ENCODE peak calls at places on chromosome 22, in four cellular contexts. D, F, Z and T are unnamed samples. For H3K36me3, the result is how much of the 10 kb centered on the place peaks cover.

GRCh38 chr22:47623740-47624103 is 861.3 kb downstream of the TBC1D22A start:
- DNase-seq in D (no peak), Z (no peak), F (no peak), T (no peak)

GRCh38 chr22:21032037-21032842 is at the start of gene SLC7A4:
- DNase-seq in Z (no peak), D (no peak), F (no peak), T (no peak)

GRCh38 chr22:31595271-31595670 is 66.7 kb downstream of the PISD start:
- DNase-seq in D (no peak), F (no peak), Z (no peak), T (no peak)

GRCh38 chr22:28187612-28188011 is 268.6 kb upstream of the PITPNB start:
- DNase-seq in D (no peak), Z (no peak), F (no peak), T (no peak)

GRCh38 chr22:26709617-26710390 is 52.4 kb downstream of the MIAT start:
- DNase-seq in Z (no peak), F (no peak), D (no peak), T (no peak)

GRCh38 chr22:23325183-23325582 is 144.9 kb downstream of the BCR start:
- DNase-seq in D (no peak), Z (no peak), F (no peak), T (no peak)

GRCh38 chr22:48658871-48659270 is 1168.8 kb downstream of the BRD1 start:
- DNase-seq in D (no peak), F (no peak), Z (no peak), T (no peak)

GRCh38 chr22:40922484-40923303 is 28.5 kb upstream of the RBX1 start:
- DNase-seq in Z (no peak), F (peak), D (no peak), T (peak)

GRCh38 chr22:32079110-32080089 is 36.3 kb downstream of the SLC5A1 start:
- DNase-seq in F (no peak), D (no peak), Z (peak), T (no peak)

GRCh38 chr22:21855715-21856114 is 11.7 kb downstream of the MAPK1 start:
- DNase-seq in F (no peak), D (no peak), Z (no peak), T (no peak)

GRCh38 chr22:49703990-49704344 is 123.7 kb downstream of the BRD1 start:
- DNase-seq in F (no peak), Z (no peak), D (no peak), T (no peak)
- H3K36me3 ChIP-seq in F (under half), Z (under half), D (under half), T (under half)

GRCh38 chr22:43289551-43289963 is 53.6 kb downstream of the SCUBE1 start:
- DNase-seq in Z (no peak), D (no peak), F (no peak), T (no peak)

GRCh38 chr22:43287441-43287840 is 55.7 kb downstream of the SCUBE1 start:
- DNase-seq in Z (no peak), F (no peak), D (no peak), T (no peak)

GRCh38 chr22:43288378-43288777 is 54.8 kb downstream of the SCUBE1 start:
- DNase-seq in D (no peak), F (no peak), Z (no peak), T (no peak)

GRCh38 chr22:43289976-43290663 is 53.1 kb downstream of the SCUBE1 start:
- DNase-seq in D (peak), Z (no peak), F (no peak), T (no peak)

DNA sequence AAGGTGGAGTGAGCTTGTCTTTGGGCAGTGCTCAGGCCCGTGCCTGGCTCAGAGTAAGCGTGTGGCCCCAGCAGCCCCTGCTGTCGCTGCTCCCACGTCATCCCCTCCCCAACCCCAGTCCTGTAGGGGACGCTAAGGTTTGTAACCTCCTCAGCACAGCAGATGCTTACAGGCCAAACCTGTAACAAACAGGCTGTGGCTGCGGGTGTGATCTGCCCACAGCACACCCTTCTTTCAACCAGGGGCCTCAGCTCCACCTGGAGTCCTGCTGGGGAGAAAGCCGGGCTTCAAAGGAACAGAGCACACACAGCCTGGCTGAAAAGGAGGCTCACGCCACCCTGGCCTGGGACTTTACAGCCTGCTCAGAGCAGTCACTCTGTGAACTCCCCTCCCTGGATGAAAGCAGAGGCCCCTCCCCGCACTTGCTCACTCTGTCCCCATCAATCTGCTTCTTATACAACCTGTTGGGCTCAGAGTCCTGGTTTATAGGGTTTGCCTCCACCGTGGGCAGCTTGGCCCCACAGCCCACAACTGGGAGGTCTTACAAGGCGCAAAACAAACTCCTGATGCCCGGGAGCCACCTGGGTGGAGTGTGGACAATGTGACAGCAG is 54.3 kb downstream of the SCUBE1 start:
- DNase-seq in D (no peak), F (no peak), Z (no peak), T (no peak)
- H3K4me3 ChIP-seq in D (no peak), F (no peak), Z (no peak), T (no peak)

DNA sequence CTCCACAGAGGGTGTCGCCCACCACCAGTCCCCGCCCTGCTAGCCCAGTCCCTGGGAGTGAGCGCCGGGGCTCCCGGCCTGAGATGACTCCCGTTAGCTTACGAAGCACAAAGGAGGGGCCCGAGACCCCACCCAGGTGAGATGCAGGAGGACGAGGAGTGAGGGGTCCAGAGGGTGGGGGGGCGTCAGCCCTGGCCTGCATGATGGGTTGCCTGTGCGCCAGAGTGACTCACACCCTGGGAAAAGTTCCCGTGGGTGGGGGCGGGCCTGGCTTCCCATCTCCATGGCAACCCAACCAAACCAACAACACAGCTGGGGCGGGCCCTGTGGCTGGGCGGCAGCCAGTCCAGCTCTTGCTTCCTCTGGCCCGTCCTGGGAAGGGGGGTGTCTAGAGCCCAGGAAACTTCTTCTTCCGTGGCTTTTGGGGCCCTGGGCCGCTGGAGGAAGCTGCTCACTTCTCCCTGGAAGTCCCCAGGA is 4.5 kb downstream of the GAS2L1 start:
- DNase-seq in D (peak), Z (peak), F (peak), T (no peak)
- H3K27ac ChIP-seq in D (no peak), Z (no peak), F (no peak), T (no peak)

GRCh38 chr22:35754761-35755160 is 37.1 kb downstream of the APOL5 start:
- DNase-seq in D (no peak), Z (no peak), F (no peak), T (no peak)

GRCh38 chr22:35752833-35753189 is 35.1 kb downstream of the APOL5 start:
- DNase-seq in F (no peak), D (no peak), Z (no peak), T (no peak)

GRCh38 chr22:35756722-35757121 is 39.0 kb downstream of the APOL5 start:
- DNase-seq in D (no peak), Z (no peak), F (no peak), T (no peak)

GRCh38 chr22:35761037-35761436 is 43.4 kb downstream of the APOL5 start:
- DNase-seq in Z (no peak), F (no peak), D (no peak), T (no peak)

DNA sequence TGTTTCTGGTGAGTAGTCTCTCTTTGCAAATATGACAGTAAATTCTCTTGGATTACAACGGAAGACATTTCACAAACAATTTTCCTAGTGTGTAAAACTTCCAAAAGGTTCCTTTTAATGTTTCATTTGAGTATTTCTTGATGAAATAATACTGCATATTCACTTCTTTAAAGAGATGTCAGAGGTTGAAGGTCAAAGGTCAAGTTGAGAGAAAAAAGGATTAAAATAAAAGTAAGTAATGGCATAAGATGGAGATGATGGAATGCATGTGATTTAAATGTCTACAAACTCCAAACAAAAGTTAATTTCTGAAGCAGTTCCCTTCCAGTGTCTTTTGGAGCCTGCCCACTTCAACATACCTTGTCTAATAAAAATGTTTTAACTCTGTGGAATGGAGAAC is 40.7 kb downstream of the APOL5 start:
- DNase-seq in D (no peak), F (no peak), Z (no peak), T (no peak)
- H3K36me3 ChIP-seq in D (under half), F (under half), Z (under half), T (under half)

GRCh38 chr22:46078241-46079092 is 71.9 kb upstream of the PPARA start:
- DNase-seq in D (peak), F (no peak), Z (peak), T (no peak)

GRCh38 chr22:46074771-46075551 is 75.4 kb upstream of the PPARA start:
- DNase-seq in F (no peak), D (peak), Z (peak), T (no peak)

GRCh38 chr22:46077669-46078099 is 72.6 kb upstream of the PPARA start:
- DNase-seq in D (peak), F (no peak), Z (peak), T (no peak)

GRCh38 chr22:46075764-46076531 is 74.4 kb upstream of the PPARA start:
- DNase-seq in F (no peak), Z (peak), D (peak), T (no peak)

GRCh38 chr22:46076651-46077339 is 73.5 kb upstream of the PPARA start:
- DNase-seq in Z (peak), F (no peak), D (peak), T (no peak)
- H3K4me3 ChIP-seq in Z (no peak), F (no peak), D (no peak), T (no peak)

GRCh38 chr22:37431366-37431765 is 4.1 kb upstream of the ELFN2 start:
- DNase-seq in D (no peak), Z (no peak), F (no peak), T (no peak)
- H3K27ac ChIP-seq in D (no peak), Z (no peak), F (no peak), T (no peak)

DNA sequence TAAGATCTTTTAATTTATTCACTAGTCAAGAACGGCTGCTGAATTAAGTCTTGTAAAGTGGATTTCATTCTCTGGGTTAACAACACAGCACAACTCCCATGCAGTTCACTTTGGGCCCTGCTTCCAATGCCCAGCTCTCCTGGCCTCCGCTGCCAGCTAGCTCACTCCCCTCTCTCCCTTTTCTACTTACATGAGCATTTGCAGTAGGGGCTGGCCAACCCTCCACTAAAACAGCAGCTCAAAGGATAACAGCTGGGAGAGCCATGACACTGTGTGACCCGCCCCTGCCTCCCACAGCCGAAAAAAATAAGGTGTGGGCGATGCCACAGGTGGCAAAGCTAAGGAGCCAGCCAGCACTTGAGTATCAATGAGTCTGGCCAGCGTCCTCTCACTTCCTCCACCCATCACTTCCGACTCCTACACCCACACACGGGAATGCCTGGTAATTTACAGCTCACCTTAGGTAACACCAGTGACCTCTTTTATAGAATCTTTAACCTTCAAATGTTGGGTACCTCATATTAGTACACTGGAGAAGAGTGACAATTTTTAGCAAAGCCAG is 56.8 kb downstream of the DGCR2 start:
- DNase-seq in D (no peak), Z (no peak), F (no peak), T (no peak)
- H3K36me3 ChIP-seq in D (under half), Z (under half), F (half or more), T (under half)

GRCh38 chr22:25490869-25491268 is 73.6 kb upstream of the GRK3 start:
- DNase-seq in D (no peak), Z (no peak), F (no peak), T (no peak)
- H3K4me3 ChIP-seq in D (no peak), Z (no peak), F (no peak), T (no peak)

GRCh38 chr22:37021041-37021440 is 1.5 kb downstream of the MPST start:
- DNase-seq in D (no peak), Z (no peak), F (no peak), T (no peak)
- H3K27ac ChIP-seq in D (no peak), Z (peak), F (no peak), T (no peak)

DNA sequence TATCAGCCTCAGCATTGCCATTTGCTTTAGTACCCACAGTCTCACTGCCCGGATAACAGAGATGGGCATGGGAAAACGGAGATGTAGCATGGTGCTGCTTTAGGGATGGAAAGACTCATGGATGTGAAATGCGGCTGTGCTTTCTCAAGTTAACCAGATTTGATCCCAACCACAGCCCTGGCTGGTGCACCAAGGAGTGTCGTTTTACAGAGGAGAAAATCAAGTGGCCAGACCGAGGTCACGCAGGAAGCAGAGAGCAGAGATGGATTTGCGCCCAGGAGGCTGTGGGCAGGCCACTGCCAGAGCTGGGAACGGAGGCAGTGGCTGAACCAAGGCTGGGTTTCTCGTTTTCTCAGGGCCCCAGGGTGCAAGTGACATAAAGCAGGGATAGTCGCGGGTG is 9.0 kb downstream of the MB start:
- DNase-seq in Z (no peak), D (no peak), F (no peak), T (no peak)
- H3K36me3 ChIP-seq in Z (under half), D (under half), F (under half), T (under half)